ENCODE peak calls at places on chromosomes 5 and 9, in seven cellular contexts. One of them, this sample, is unnamed.

GRCh38 chr9:77827104-77827784 is 179.1 kb upstream of the GNA14 start:
- DNase-seq in A549: no peak
- DNase-seq in fibroblast of lung: no peak
- DNase-seq in dorsolateral prefrontal cortex: no peak
- DNase-seq in kidney epithelial cell: no peak
- DNase-seq in PC-3: no peak
- DNase-seq in tibial artery: no peak
- DNase-seq in this sample: no peak

GRCh38 chr5:94689871-94690270 is 71.4 kb downstream of the SLF1 start:
- DNase-seq in A549: no peak
- DNase-seq in fibroblast of lung: no peak
- DNase-seq in dorsolateral prefrontal cortex: no peak
- DNase-seq in kidney epithelial cell: no peak
- DNase-seq in PC-3: no peak
- DNase-seq in tibial artery: no peak
- DNase-seq in this sample: no peak

GRCh38 chr9:118959366-118959765 is 409.9 kb downstream of the BRINP1 start:
- DNase-seq in A549: no peak
- DNase-seq in fibroblast of lung: no peak
- DNase-seq in dorsolateral prefrontal cortex: no peak
- DNase-seq in kidney epithelial cell: no peak
- DNase-seq in PC-3: no peak
- DNase-seq in tibial artery: no peak
- DNase-seq in this sample: no peak

GRCh38 chr9:109448223-109448622 is 49.9 kb downstream of the PTPN3 start:
- DNase-seq in A549: no peak
- DNase-seq in fibroblast of lung: peak
- DNase-seq in dorsolateral prefrontal cortex: no peak
- DNase-seq in kidney epithelial cell: no peak
- DNase-seq in PC-3: no peak
- DNase-seq in tibial artery: no peak
- DNase-seq in this sample: no peak

GRCh38 chr5:103031607-103032006 is 88.3 kb downstream of the GIN1 start:
- DNase-seq in A549: no peak
- DNase-seq in fibroblast of lung: no peak
- DNase-seq in dorsolateral prefrontal cortex: no peak
- DNase-seq in kidney epithelial cell: no peak
- DNase-seq in PC-3: peak
- DNase-seq in tibial artery: no peak
- DNase-seq in this sample: no peak

GRCh38 chr9:110440161-110440560 is 102.5 kb upstream of the TXNDC8 start:
- DNase-seq in A549: no peak
- DNase-seq in fibroblast of lung: peak
- DNase-seq in dorsolateral prefrontal cortex: peak
- DNase-seq in kidney epithelial cell: no peak
- DNase-seq in PC-3: peak
- DNase-seq in tibial artery: no peak
- DNase-seq in this sample: peak

GRCh38 chr5:392431-392988 is 50.5 kb upstream of the EXOC3 start:
- DNase-seq in A549: peak
- DNase-seq in fibroblast of lung: peak
- DNase-seq in dorsolateral prefrontal cortex: no peak
- DNase-seq in kidney epithelial cell: no peak
- DNase-seq in PC-3: peak
- DNase-seq in tibial artery: no peak
- DNase-seq in this sample: no peak

GRCh38 chr5:159099049-159099760 is 511 bp downstream of the EBF1 start:
- DNase-seq in A549: peak
- DNase-seq in fibroblast of lung: peak
- DNase-seq in dorsolateral prefrontal cortex: no peak
- DNase-seq in kidney epithelial cell: no peak
- DNase-seq in PC-3: peak
- DNase-seq in tibial artery: no peak
- DNase-seq in this sample: no peak

GRCh38 chr9:4503103-4503502 is 12.8 kb downstream of the SLC1A1 start:
- DNase-seq in A549: no peak
- DNase-seq in fibroblast of lung: no peak
- DNase-seq in dorsolateral prefrontal cortex: no peak
- DNase-seq in kidney epithelial cell: no peak
- DNase-seq in PC-3: no peak
- DNase-seq in tibial artery: no peak
- DNase-seq in this sample: no peak

GRCh38 chr9:98108540-98109031 is 10.4 kb downstream of the TRIM14 start:
- DNase-seq in A549: no peak
- DNase-seq in fibroblast of lung: no peak
- DNase-seq in dorsolateral prefrontal cortex: no peak
- DNase-seq in kidney epithelial cell: no peak
- DNase-seq in PC-3: no peak
- DNase-seq in tibial artery: no peak
- DNase-seq in this sample: no peak

GRCh38 chr5:149807614-149808013 is 77.5 kb downstream of the PPARGC1B start:
- DNase-seq in A549: no peak
- DNase-seq in fibroblast of lung: no peak
- DNase-seq in dorsolateral prefrontal cortex: no peak
- DNase-seq in kidney epithelial cell: no peak
- DNase-seq in PC-3: no peak
- DNase-seq in tibial artery: no peak
- DNase-seq in this sample: no peak

GRCh38 chr9:84513981-84514380 is 155.5 kb upstream of the NTRK2 start:
- DNase-seq in A549: no peak
- DNase-seq in fibroblast of lung: no peak
- DNase-seq in dorsolateral prefrontal cortex: no peak
- DNase-seq in kidney epithelial cell: no peak
- DNase-seq in PC-3: no peak
- DNase-seq in tibial artery: no peak
- DNase-seq in this sample: no peak

GRCh38 chr9:82031538-82032280 is 43.1 kb downstream of the SPATA31D1 start:
- DNase-seq in A549: peak
- DNase-seq in fibroblast of lung: peak
- DNase-seq in dorsolateral prefrontal cortex: peak
- DNase-seq in kidney epithelial cell: peak
- DNase-seq in PC-3: peak
- DNase-seq in tibial artery: peak
- DNase-seq in this sample: peak

GRCh38 chr9:105632807-105633206 is 29.4 kb upstream of the TAL2 start:
- DNase-seq in A549: no peak
- DNase-seq in fibroblast of lung: no peak
- DNase-seq in dorsolateral prefrontal cortex: no peak
- DNase-seq in kidney epithelial cell: no peak
- DNase-seq in PC-3: peak
- DNase-seq in tibial artery: no peak
- DNase-seq in this sample: no peak

GRCh38 chr5:17000296-17000939 is 64.3 kb upstream of the MYO10 start:
- DNase-seq in A549: peak
- DNase-seq in fibroblast of lung: peak
- DNase-seq in dorsolateral prefrontal cortex: no peak
- DNase-seq in kidney epithelial cell: peak
- DNase-seq in PC-3: peak
- DNase-seq in tibial artery: no peak
- DNase-seq in this sample: peak

GRCh38 chr9:99497641-99498040 is 275.6 kb downstream of the SEC61B start:
- DNase-seq in A549: no peak
- DNase-seq in fibroblast of lung: no peak
- DNase-seq in dorsolateral prefrontal cortex: no peak
- DNase-seq in kidney epithelial cell: no peak
- DNase-seq in PC-3: peak
- DNase-seq in tibial artery: no peak
- DNase-seq in this sample: no peak

GRCh38 chr9:71145179-71145578 is 23.8 kb upstream of the TRPM3 start:
- DNase-seq in A549: no peak
- DNase-seq in fibroblast of lung: no peak
- DNase-seq in dorsolateral prefrontal cortex: no peak
- DNase-seq in kidney epithelial cell: no peak
- DNase-seq in PC-3: no peak
- DNase-seq in tibial artery: no peak
- DNase-seq in this sample: no peak

GRCh38 chr9:135550344-135550918 is 4.5 kb downstream of the OBP2A start:
- DNase-seq in A549: no peak
- DNase-seq in fibroblast of lung: no peak
- DNase-seq in dorsolateral prefrontal cortex: no peak
- DNase-seq in kidney epithelial cell: no peak
- DNase-seq in PC-3: no peak
- DNase-seq in tibial artery: no peak
- DNase-seq in this sample: no peak

GRCh38 chr9:75108571-75108970 is 20.3 kb downstream of the OSTF1 start:
- DNase-seq in A549: no peak
- DNase-seq in fibroblast of lung: peak
- DNase-seq in dorsolateral prefrontal cortex: no peak
- DNase-seq in kidney epithelial cell: no peak
- DNase-seq in PC-3: peak
- DNase-seq in tibial artery: no peak
- DNase-seq in this sample: no peak

GRCh38 chr5:80915716-80916115 is 44.4 kb upstream of the RASGRF2 start:
- DNase-seq in A549: no peak
- DNase-seq in fibroblast of lung: peak
- DNase-seq in dorsolateral prefrontal cortex: no peak
- DNase-seq in kidney epithelial cell: no peak
- DNase-seq in PC-3: peak
- DNase-seq in tibial artery: no peak
- DNase-seq in this sample: peak

DNA sequence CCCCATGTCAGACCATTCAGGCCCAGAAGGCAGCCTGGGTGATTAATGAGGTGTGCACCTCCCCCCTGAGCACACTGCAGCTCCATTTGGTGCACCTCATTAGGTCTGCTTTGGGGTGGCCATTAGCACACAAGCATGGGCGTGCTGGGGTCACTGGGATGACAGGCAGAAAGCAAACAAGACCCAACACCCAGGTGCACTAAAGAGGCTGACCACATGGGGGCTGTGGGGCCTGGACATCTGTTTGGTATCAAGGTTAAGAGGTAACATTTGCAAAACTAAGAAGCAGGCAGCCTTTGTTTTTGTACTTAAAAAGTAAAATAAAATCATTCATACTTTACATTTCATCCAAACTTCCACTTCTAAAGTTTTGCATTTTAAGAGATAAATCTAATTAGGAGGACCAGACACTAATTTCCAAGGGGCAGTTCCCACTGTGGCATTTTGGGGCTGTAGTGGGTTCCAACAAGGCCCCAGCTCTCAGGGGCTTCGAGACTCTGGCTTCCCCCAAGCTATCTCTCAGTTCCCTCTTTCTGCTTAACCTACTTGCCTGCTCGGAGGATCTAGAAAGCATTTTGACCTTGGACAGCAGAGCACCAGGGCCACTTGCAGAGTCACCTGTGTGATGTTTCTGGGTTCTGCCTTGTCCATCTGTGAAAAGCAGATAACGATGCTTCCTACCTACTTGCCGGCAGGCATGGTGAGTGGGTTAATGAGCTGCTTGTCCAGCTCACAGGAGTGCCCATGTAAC is 175.6 kb downstream of the MED10 start:
- DNase-seq in A549: peak
- DNase-seq in fibroblast of lung: no peak
- DNase-seq in dorsolateral prefrontal cortex: no peak
- DNase-seq in kidney epithelial cell: no peak
- DNase-seq in PC-3: peak
- DNase-seq in tibial artery: no peak
- DNase-seq in this sample: no peak
- TF ChIP-seq CTCF in A549: no peak
- TF ChIP-seq CTCF in fibroblast of lung: no peak
- TF ChIP-seq CTCF in dorsolateral prefrontal cortex: no peak
- TF ChIP-seq CTCF in kidney epithelial cell: no peak
- TF ChIP-seq CTCF in PC-3: peak
- TF ChIP-seq CTCF in tibial artery: no peak
- TF ChIP-seq CTCF in this sample: no peak

DNA sequence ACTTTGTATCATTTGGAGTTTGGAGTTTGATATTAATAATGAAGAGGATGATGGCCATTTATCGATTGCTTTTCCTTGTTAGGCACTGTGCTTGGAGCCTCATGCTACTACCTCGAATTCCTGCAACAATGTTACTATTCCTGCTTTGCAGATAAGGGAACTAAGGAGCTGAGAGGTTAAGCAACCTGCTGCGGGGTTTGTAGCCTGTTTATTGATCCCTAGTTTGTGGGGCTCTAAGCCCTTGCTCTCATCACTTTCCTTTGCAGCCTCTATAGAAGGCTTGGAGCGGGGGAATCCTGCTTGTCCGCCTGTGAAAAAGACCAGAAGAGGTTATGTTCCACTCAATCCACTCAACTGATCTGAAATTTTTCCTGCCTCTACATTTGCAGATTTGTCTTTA is 15.8 kb downstream of the ARHGEF28 start:
- DNase-seq in A549: no peak
- DNase-seq in fibroblast of lung: no peak
- DNase-seq in dorsolateral prefrontal cortex: no peak
- DNase-seq in kidney epithelial cell: no peak
- DNase-seq in PC-3: no peak
- DNase-seq in tibial artery: no peak
- DNase-seq in this sample: no peak
- H3K4me3 ChIP-seq in A549: no peak
- H3K4me3 ChIP-seq in fibroblast of lung: no peak
- H3K4me3 ChIP-seq in dorsolateral prefrontal cortex: no peak
- H3K4me3 ChIP-seq in kidney epithelial cell: no peak
- H3K4me3 ChIP-seq in PC-3: no peak
- H3K4me3 ChIP-seq in tibial artery: no peak
- H3K4me3 ChIP-seq in this sample: no peak

GRCh38 chr5:129113867-129114266 is 19.3 kb downstream of the ISOC1 start:
- DNase-seq in A549: no peak
- DNase-seq in fibroblast of lung: no peak
- DNase-seq in dorsolateral prefrontal cortex: no peak
- DNase-seq in kidney epithelial cell: no peak
- DNase-seq in PC-3: peak
- DNase-seq in tibial artery: no peak
- DNase-seq in this sample: no peak
- TF ChIP-seq CTCF in A549: peak
- TF ChIP-seq CTCF in fibroblast of lung: peak
- TF ChIP-seq CTCF in dorsolateral prefrontal cortex: peak
- TF ChIP-seq CTCF in kidney epithelial cell: no peak
- TF ChIP-seq CTCF in PC-3: peak
- TF ChIP-seq CTCF in tibial artery: no peak
- TF ChIP-seq CTCF in this sample: no peak

DNA sequence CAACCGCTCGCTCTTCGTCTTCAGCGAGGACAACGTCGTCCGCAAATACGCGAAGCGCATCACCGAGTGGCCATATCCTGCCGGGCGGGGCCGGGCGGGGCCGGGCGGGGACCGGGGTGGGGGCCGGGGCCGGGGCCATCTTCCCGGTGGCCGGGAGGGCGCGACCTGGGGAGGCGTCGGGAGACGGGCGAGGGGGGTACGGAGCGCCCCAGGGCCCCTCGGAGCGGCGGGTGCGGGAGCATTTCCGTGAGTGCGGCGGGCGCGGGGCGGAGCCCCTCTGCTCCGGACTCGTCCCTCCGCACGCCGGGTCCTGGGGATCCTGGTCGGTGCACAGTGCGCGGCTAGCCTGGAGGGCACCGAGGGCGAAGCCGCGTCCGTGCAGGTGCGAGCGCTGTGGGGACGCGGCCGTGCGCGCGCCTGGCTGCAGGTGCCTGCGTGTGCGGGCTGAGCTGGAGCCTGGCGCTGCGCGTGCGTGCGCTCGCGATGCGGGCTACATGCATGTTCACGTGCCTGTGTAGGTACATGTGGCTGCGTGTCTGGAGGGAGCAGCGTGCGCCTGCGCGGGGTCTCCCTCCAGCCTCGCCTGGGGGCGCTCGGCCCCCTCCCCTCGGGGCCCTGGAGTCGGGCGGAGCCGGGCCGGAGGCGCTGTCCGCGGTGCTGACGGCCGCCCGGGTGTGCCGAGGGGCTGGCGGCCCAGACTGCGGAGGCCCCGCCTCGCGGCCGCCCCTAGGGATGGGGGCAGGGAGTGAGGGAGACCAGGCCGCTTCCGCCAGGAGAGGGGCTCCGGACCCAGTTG is 762 bp downstream of the CACNA1B start:
- DNase-seq in A549: no peak
- DNase-seq in fibroblast of lung: peak
- DNase-seq in dorsolateral prefrontal cortex: no peak
- DNase-seq in kidney epithelial cell: no peak
- DNase-seq in PC-3: no peak
- DNase-seq in tibial artery: no peak
- DNase-seq in this sample: no peak
- H3K4me3 ChIP-seq in A549: no peak
- H3K4me3 ChIP-seq in fibroblast of lung: no peak
- H3K4me3 ChIP-seq in dorsolateral prefrontal cortex: peak
- H3K4me3 ChIP-seq in kidney epithelial cell: peak
- H3K4me3 ChIP-seq in PC-3: no peak
- H3K4me3 ChIP-seq in tibial artery: peak
- H3K4me3 ChIP-seq in this sample: no peak